ENCODE peak calls at places on chromosomes 1 and 21, in five cellular contexts. S is neural progenitor cell, J is SK-N-SH, B is MM.1S, L is GM23338. T is an unnamed sample.

GRCh38 chr1:61742620-61743431 is 546 bp downstream of the PATJ start:
- DNase-seq in B (no peak), L (peak), J (peak), S (peak), T (peak)

GRCh38 chr1:97457446-97458089 is 463.3 kb downstream of the DPYD start:
- DNase-seq in L (no peak), B (no peak), J (peak), S (no peak), T (no peak)

GRCh38 chr1:37752213-37752582 is 12.7 kb downstream of the EPHA10 start:
- DNase-seq in L (no peak), J (peak), B (no peak), S (no peak), T (no peak)

GRCh38 chr1:5909576-5910275 is 82.5 kb downstream of the NPHP4 start:
- DNase-seq in B (no peak), J (no peak), S (no peak), L (no peak), T (no peak)

GRCh38 chr1:210294991-210295773 is 33.5 kb upstream of the HHAT start:
- DNase-seq in J (peak), B (no peak), S (peak), L (peak), T (peak)

GRCh38 chr1:86466986-86467385 is 1.7 kb upstream of the CLCA1 start:
- DNase-seq in L (no peak), J (no peak), B (no peak), S (no peak), T (no peak)

GRCh38 chr1:64975127-64975526 is 8.8 kb upstream of the JAK1 start:
- DNase-seq in B (no peak), S (no peak), L (no peak), J (no peak), T (no peak)

GRCh38 chr1:30697571-30697970 is 25.8 kb downstream of the MATN1 start:
- DNase-seq in B (no peak), J (no peak), L (no peak), S (no peak), T (no peak)

GRCh38 chr21:35593000-35593502 is 467.3 kb downstream of the SETD4 start:
- DNase-seq in S (no peak), B (no peak), L (peak), J (no peak), T (no peak)
- TF ChIP-seq EZH2phosphoT487 in S (no peak), B (no peak), L (no peak), J (no peak), T (no peak)

DNA sequence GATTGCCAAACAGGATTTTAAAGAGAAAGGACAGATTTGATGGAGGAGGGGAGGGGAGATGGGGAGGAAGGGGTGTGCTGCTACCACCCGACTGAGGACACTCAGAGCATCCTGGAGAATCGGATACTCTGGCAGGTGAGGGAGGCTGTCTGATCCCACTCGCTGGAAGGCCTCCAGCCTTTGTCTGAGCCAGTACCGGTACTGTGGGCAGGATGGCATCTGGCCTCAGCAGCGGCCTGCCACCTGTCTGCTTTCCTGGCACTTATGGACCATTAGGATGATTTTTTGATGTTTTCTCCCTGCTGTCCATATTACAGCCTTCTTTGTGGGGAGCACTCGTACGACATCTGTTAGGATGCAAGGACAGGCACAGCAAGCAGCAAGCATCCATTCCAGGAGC is 11.4 kb downstream of the ATP2B4 start:
- DNase-seq in J (no peak), S (no peak), L (no peak), B (no peak), T (no peak)
- H3K4me2 ChIP-seq in J (no peak), S (no peak), L (no peak), B (no peak), T (no peak)

DNA sequence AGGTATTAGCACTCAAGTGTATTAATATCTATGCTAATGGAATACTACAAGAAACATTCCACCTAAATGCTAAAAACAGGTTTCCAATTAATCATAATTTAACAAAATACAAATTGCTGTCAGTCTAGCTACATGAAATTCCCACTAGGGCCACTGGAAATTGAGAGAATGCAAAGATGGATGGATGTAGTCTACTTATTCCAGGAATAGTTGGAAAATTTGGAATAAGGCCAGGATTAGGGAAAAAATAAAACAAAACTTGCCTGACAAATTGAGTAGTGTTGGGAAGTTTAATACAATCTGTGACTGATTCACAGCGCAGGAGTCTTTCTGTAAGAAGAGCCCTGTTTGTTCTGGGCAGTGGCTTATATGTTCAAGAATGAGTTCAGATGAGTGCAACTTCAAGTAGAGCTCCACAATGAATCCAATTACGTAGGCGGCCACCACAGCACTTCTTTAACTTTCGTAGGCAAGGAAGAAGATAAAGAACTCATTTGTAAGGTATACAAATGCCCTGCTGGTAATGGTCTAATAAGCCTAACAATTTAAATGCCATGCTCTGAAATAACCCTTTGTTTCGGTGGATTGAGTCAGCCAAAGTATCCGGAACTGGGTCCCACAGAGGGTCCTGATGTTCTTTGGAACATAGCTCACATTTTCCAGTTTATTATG is 47.1 kb upstream of the KCNE1 start:
- DNase-seq in L (no peak), J (no peak), B (no peak), S (no peak), T (no peak)
- TF ChIP-seq CTCF in L (no peak), J (no peak), B (no peak), S (no peak), T (no peak)

GRCh38 chr1:228373004-228373680 is 33.5 kb downstream of the TRIM11 start:
- DNase-seq in B (no peak), L (no peak), J (no peak), S (no peak), T (no peak)

GRCh38 chr1:228375578-228376261 is 30.9 kb downstream of the TRIM11 start:
- DNase-seq in L (no peak), J (no peak), S (no peak), B (no peak), T (no peak)

GRCh38 chr1:228373681-228374571 is 32.7 kb downstream of the TRIM11 start:
- DNase-seq in B (no peak), L (no peak), J (no peak), S (no peak), T (no peak)

GRCh38 chr1:228376262-228376628 is 30.4 kb downstream of the TRIM11 start:
- DNase-seq in J (no peak), B (no peak), L (no peak), S (no peak), T (no peak)

GRCh38 chr1:228374711-228375577 is 31.7 kb downstream of the TRIM11 start:
- DNase-seq in J (no peak), B (no peak), L (no peak), S (no peak), T (no peak)
- TF ChIP-seq EZH2phosphoT487 in J (no peak), B (no peak), L (no peak), S (no peak), T (no peak)

GRCh38 chr1:230589951-230590350 is 52.3 kb upstream of the COG2 start:
- DNase-seq in B (no peak), S (no peak), J (no peak), L (no peak), T (no peak)
- H3K4me2 ChIP-seq in B (no peak), S (no peak), J (no peak), L (no peak), T (no peak)